ENCODE peak calls at places on chromosomes 1 and 21, in four cellular contexts. One of them, this sample, is unnamed.

GRCh38 chr1:8424539-8425116 is 106.7 kb downstream of the SLC45A1 start:
- DNase-seq in AG10803: no peak
- DNase-seq in GM12864: peak
- DNase-seq in astrocyte: no peak
- DNase-seq in this sample: no peak

GRCh38 chr1:231431665-231432415 is 9.8 kb upstream of the EGLN1 start:
- DNase-seq in AG10803: no peak
- DNase-seq in GM12864: no peak
- DNase-seq in astrocyte: no peak
- DNase-seq in this sample: no peak

GRCh38 chr1:33096358-33097005 is 15.5 kb downstream of the AZIN2 start:
- DNase-seq in AG10803: no peak
- DNase-seq in GM12864: no peak
- DNase-seq in astrocyte: peak
- DNase-seq in this sample: no peak

GRCh38 chr1:19007491-19008441 is 51.3 kb upstream of the IFFO2 start:
- DNase-seq in AG10803: no peak
- DNase-seq in GM12864: no peak
- DNase-seq in astrocyte: no peak
- DNase-seq in this sample: no peak

GRCh38 chr1:103583887-103584286 is 12.5 kb downstream of the AMY2B start:
- DNase-seq in AG10803: no peak
- DNase-seq in GM12864: no peak
- DNase-seq in astrocyte: no peak
- DNase-seq in this sample: no peak

GRCh38 chr1:165288301-165289120 is 68.0 kb downstream of the LMX1A start:
- DNase-seq in AG10803: peak
- DNase-seq in GM12864: no peak
- DNase-seq in astrocyte: no peak
- DNase-seq in this sample: no peak

GRCh38 chr1:23187637-23188036 is 19.0 kb upstream of the LUZP1 start:
- DNase-seq in AG10803: no peak
- DNase-seq in GM12864: no peak
- DNase-seq in astrocyte: no peak
- DNase-seq in this sample: no peak

GRCh38 chr21:17391811-17392340 is 121.0 kb upstream of the CXADR start:
- DNase-seq in AG10803: no peak
- DNase-seq in GM12864: no peak
- DNase-seq in astrocyte: no peak
- DNase-seq in this sample: no peak

GRCh38 chr1:167934407-167935251 is 1.9 kb upstream of the DCAF6 start:
- DNase-seq in AG10803: peak
- DNase-seq in GM12864: no peak
- DNase-seq in astrocyte: peak
- DNase-seq in this sample: no peak

GRCh38 chr1:27572019-27572678 is 31.8 kb downstream of the AHDC1 start:
- DNase-seq in AG10803: no peak
- DNase-seq in GM12864: no peak
- DNase-seq in astrocyte: no peak
- DNase-seq in this sample: no peak

GRCh38 chr1:201562257-201562656 is 23.3 kb downstream of the NAV1 start:
- DNase-seq in AG10803: peak
- DNase-seq in GM12864: no peak
- DNase-seq in astrocyte: peak
- DNase-seq in this sample: peak

GRCh38 chr1:42282867-42283583 is 52.0 kb downstream of the FOXJ3 start:
- DNase-seq in AG10803: no peak
- DNase-seq in GM12864: no peak
- DNase-seq in astrocyte: peak
- DNase-seq in this sample: no peak

GRCh38 chr1:6519491-6519934 is 28.0 kb upstream of the PLEKHG5 start:
- DNase-seq in AG10803: peak
- DNase-seq in GM12864: no peak
- DNase-seq in astrocyte: peak
- DNase-seq in this sample: no peak

GRCh38 chr21:21715286-21715969 is 717.2 kb downstream of the NCAM2 start:
- DNase-seq in AG10803: peak
- DNase-seq in GM12864: no peak
- DNase-seq in astrocyte: peak
- DNase-seq in this sample: no peak

GRCh38 chr1:40703316-40703715 is 11.8 kb downstream of the NFYC start:
- DNase-seq in AG10803: peak
- DNase-seq in GM12864: no peak
- DNase-seq in astrocyte: peak
- DNase-seq in this sample: peak

GRCh38 chr1:43405219-43405875 is 15.6 kb downstream of the SZT2 start:
- DNase-seq in AG10803: no peak
- DNase-seq in GM12864: no peak
- DNase-seq in astrocyte: no peak
- DNase-seq in this sample: no peak

GRCh38 chr1:71786218-71786617 is 496.1 kb downstream of the NEGR1 start:
- DNase-seq in AG10803: no peak
- DNase-seq in GM12864: no peak
- DNase-seq in astrocyte: no peak
- DNase-seq in this sample: no peak

GRCh38 chr21:16492356-16492755 is 762.6 kb downstream of the USP25 start:
- DNase-seq in AG10803: no peak
- DNase-seq in GM12864: no peak
- DNase-seq in astrocyte: no peak
- DNase-seq in this sample: no peak

GRCh38 chr1:65572701-65573421 is 152.4 kb downstream of the LEPR start:
- DNase-seq in AG10803: no peak
- DNase-seq in GM12864: no peak
- DNase-seq in astrocyte: no peak
- DNase-seq in this sample: no peak

GRCh38 chr21:39316729-39317128 is 3.3 kb upstream of the BRWD1 start:
- DNase-seq in AG10803: no peak
- DNase-seq in GM12864: no peak
- DNase-seq in astrocyte: no peak
- DNase-seq in this sample: no peak

GRCh38 chr1:225886159-225887029 is 2.6 kb downstream of the LEFTY1 start:
- DNase-seq in AG10803: no peak
- DNase-seq in GM12864: no peak
- DNase-seq in astrocyte: no peak
- DNase-seq in this sample: no peak

GRCh38 chr21:33881689-33882440 is 33.7 kb downstream of the ATP5PO start:
- DNase-seq in AG10803: no peak
- DNase-seq in GM12864: no peak
- DNase-seq in astrocyte: no peak
- DNase-seq in this sample: no peak

GRCh38 chr1:23591460-23592208 is 32.3 kb upstream of the ID3 start:
- DNase-seq in AG10803: no peak
- DNase-seq in GM12864: no peak
- DNase-seq in astrocyte: no peak
- DNase-seq in this sample: no peak

GRCh38 chr21:29155933-29156260 is 25.5 kb downstream of the MAP3K7CL start:
- DNase-seq in AG10803: no peak
- DNase-seq in GM12864: no peak
- DNase-seq in astrocyte: no peak
- DNase-seq in this sample: no peak
- H3K4me3 ChIP-seq in AG10803: no peak
- H3K4me3 ChIP-seq in GM12864: no peak
- H3K4me3 ChIP-seq in astrocyte: no peak
- H3K4me3 ChIP-seq in this sample: no peak

DNA sequence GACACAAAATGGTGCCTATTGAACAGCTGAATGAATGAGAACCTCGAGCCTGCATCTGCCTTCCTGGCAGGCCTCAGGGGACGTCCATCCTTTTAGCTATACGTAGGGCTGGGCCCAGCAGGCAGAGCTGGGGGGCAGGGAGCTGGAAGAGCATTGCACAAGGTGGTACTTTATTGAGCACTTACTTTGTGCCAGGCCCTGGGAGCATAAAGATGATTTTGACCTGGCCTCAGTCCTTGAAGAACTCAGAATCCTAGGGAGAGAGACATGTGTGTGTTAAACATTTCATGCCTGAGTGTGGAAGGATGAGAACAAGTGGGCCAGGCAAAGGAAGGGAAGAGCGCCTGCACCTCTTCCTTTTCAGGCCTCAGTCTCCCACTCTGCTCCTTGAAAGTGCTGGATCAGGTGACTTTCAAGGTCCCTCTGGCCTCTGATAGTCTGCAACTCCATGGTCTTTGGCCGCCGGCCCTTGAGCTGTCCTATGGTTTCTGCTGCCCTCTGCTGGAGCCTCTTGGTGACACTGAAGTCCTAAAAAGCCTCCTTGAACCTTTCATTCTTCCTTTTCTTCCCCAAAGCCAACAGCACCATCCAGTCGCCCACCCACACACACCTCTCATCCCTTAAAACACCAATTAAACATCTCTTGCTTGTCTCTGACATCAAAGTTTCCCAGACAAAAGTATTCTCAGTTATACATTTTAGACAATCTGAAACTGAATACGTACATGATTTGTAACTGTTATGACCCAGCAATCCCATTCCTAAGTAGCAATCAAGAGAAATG is 3.5 kb upstream of the PEAR1 start:
- DNase-seq in AG10803: peak
- DNase-seq in GM12864: peak
- DNase-seq in astrocyte: peak
- DNase-seq in this sample: peak
- TF ChIP-seq CTCF in AG10803: peak
- TF ChIP-seq CTCF in GM12864: peak
- TF ChIP-seq CTCF in astrocyte: peak
- TF ChIP-seq CTCF in this sample: peak

GRCh38 chr1:50420689-50421365 is 2.4 kb downstream of the DMRTA2 start:
- DNase-seq in AG10803: no peak
- DNase-seq in GM12864: no peak
- DNase-seq in astrocyte: no peak
- DNase-seq in this sample: no peak
- H3K4me3 ChIP-seq in AG10803: no peak
- H3K4me3 ChIP-seq in GM12864: no peak
- H3K4me3 ChIP-seq in astrocyte: peak
- H3K4me3 ChIP-seq in this sample: no peak

GRCh38 chr1:81812712-81813111 is 12.0 kb downstream of the ADGRL2 start:
- DNase-seq in AG10803: no peak
- DNase-seq in GM12864: no peak
- DNase-seq in astrocyte: peak
- DNase-seq in this sample: no peak

GRCh38 chr1:81811757-81812371 is 11.1 kb downstream of the ADGRL2 start:
- DNase-seq in AG10803: no peak
- DNase-seq in GM12864: no peak
- DNase-seq in astrocyte: peak
- DNase-seq in this sample: no peak

GRCh38 chr1:81809808-81810207 is 9.1 kb downstream of the ADGRL2 start:
- DNase-seq in AG10803: no peak
- DNase-seq in GM12864: no peak
- DNase-seq in astrocyte: no peak
- DNase-seq in this sample: no peak

GRCh38 chr1:81808760-81809159 is 8.0 kb downstream of the ADGRL2 start:
- DNase-seq in AG10803: no peak
- DNase-seq in GM12864: no peak
- DNase-seq in astrocyte: no peak
- DNase-seq in this sample: no peak

GRCh38 chr1:81813691-81814090 is 13.0 kb downstream of the ADGRL2 start:
- DNase-seq in AG10803: no peak
- DNase-seq in GM12864: no peak
- DNase-seq in astrocyte: no peak
- DNase-seq in this sample: no peak
- TF ChIP-seq CTCF in AG10803: no peak
- TF ChIP-seq CTCF in GM12864: no peak
- TF ChIP-seq CTCF in astrocyte: no peak
- TF ChIP-seq CTCF in this sample: no peak

GRCh38 chr1:153617677-153618076 is 1.6 kb upstream of the S100A14 start:
- DNase-seq in AG10803: peak
- DNase-seq in GM12864: no peak
- DNase-seq in astrocyte: no peak
- DNase-seq in this sample: no peak

GRCh38 chr1:153614906-153615305 is 1.2 kb downstream of the S100A14 start:
- DNase-seq in AG10803: no peak
- DNase-seq in GM12864: no peak
- DNase-seq in astrocyte: no peak
- DNase-seq in this sample: no peak

GRCh38 chr1:153616885-153617428 is 832 bp upstream of the S100A14 start:
- DNase-seq in AG10803: no peak
- DNase-seq in GM12864: no peak
- DNase-seq in astrocyte: no peak
- DNase-seq in this sample: no peak

GRCh38 chr1:153615406-153615805 is 719 bp downstream of the S100A14 start:
- DNase-seq in AG10803: no peak
- DNase-seq in GM12864: no peak
- DNase-seq in astrocyte: no peak
- DNase-seq in this sample: no peak

DNA sequence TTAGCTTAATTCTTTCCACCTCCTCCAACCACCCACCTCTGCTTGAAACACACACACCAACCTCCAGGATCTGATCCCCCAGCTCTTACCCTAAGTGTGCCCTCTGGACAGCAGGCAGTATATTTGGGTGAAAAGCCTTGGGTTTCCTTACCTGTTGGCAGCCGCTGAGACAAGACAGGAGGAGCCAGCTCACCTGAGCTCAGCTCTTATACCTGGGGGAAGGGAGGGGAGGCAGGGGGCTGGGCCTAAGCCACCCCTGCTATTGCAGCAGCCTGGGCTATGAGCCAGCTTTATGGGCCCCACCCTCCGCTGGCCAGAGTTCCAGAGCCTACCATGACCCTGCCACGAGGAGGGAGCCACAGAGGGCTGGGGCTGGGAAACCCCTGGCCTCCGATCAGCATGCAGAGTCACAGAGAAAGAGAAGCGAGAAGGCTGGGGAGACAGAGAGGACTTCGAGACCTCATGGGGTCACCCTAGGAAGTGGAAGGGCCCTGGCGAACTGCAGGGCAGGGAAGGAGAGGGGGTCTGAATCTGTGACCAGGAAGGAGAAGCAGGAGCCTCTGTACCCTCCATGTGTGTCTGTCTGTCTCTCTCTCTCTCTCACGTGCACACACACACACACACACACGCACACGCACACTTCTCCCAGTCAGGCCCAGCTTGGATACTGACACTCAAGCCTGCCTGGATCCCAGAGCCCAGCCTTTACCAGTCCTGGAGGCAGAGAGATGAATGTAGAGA is at the start of gene S100A14:
- DNase-seq in AG10803: no peak
- DNase-seq in GM12864: no peak
- DNase-seq in astrocyte: no peak
- DNase-seq in this sample: no peak
- H3K4me3 ChIP-seq in AG10803: no peak
- H3K4me3 ChIP-seq in GM12864: no peak
- H3K4me3 ChIP-seq in astrocyte: no peak
- H3K4me3 ChIP-seq in this sample: no peak

This sample was measured in AG09309.